ENCODE peak calls at places on chromosomes 6 and 20, in eight cellular contexts. J, B, P, H, C, M, T and W are unnamed samples.
A peak's percentile ranks its signal among the peaks of the same experiment; 100 is the strongest.

GRCh38 chr6:148999921-149000589 is 253.2 kb downstream of the UST start:
- DNase-seq in J (peak; percentile 74), B (peak; percentile 60), P (peak; percentile 89), H (peak; percentile 62), C (no peak), M (peak; percentile 29), T (peak; percentile 88), W (peak; percentile 57)

GRCh38 chr20:54320148-54320607 is 112.3 kb downstream of the PFDN4 start:
- DNase-seq in J (no peak), B (no peak), P (no peak), H (no peak), C (no peak), M (peak; percentile 17), T (no peak), W (no peak)

GRCh38 chr20:14491436-14491835 is 154.0 kb upstream of the FLRT3 start:
- DNase-seq in J (no peak), B (no peak), P (no peak), H (no peak), C (no peak), M (no peak), T (no peak), W (no peak)

GRCh38 chr6:132067286-132067685 is 116.1 kb upstream of the CCN2 start:
- DNase-seq in J (no peak), B (no peak), P (no peak), H (no peak), C (no peak), M (no peak), T (no peak), W (no peak)

GRCh38 chr6:41306187-41306854 is 19.8 kb upstream of the TREM1 start:
- DNase-seq in J (no peak), B (peak; percentile 57), P (no peak), H (peak; percentile 52), C (peak; percentile 65), M (peak; percentile 52), T (peak; percentile 62), W (no peak)

GRCh38 chr20:44403194-44404112 is 48.0 kb downstream of the HNF4A start:
- DNase-seq in J (no peak), B (no peak), P (peak; percentile 69), H (no peak), C (no peak), M (no peak), T (no peak), W (no peak)

GRCh38 chr6:135372758-135373157 is 124.8 kb downstream of the AHI1 start:
- DNase-seq in J (no peak), B (no peak), P (no peak), H (no peak), C (no peak), M (no peak), T (no peak), W (no peak)

GRCh38 chr6:6605873-6606272 is 17.4 kb downstream of the LY86 start:
- DNase-seq in J (no peak), B (no peak), P (no peak), H (no peak), C (no peak), M (no peak), T (no peak), W (no peak)

GRCh38 chr6:157428418-157429202 is 47.6 kb downstream of the ZDHHC14 start:
- DNase-seq in J (no peak), B (no peak), P (no peak), H (peak; percentile 91), C (no peak), M (peak; percentile 16), T (no peak), W (no peak)

GRCh38 chr20:58697201-58697866 is 4.7 kb downstream of the NPEPL1 start:
- DNase-seq in J (no peak), B (no peak), P (peak; percentile 56), H (no peak), C (peak; percentile 84), M (no peak), T (no peak), W (no peak)

GRCh38 chr6:43268348-43268685 is 25.0 kb downstream of the TTBK1 start:
- DNase-seq in J (peak; percentile 42), B (peak; percentile 46), P (no peak), H (no peak), C (no peak), M (no peak), T (no peak), W (no peak)

DNA sequence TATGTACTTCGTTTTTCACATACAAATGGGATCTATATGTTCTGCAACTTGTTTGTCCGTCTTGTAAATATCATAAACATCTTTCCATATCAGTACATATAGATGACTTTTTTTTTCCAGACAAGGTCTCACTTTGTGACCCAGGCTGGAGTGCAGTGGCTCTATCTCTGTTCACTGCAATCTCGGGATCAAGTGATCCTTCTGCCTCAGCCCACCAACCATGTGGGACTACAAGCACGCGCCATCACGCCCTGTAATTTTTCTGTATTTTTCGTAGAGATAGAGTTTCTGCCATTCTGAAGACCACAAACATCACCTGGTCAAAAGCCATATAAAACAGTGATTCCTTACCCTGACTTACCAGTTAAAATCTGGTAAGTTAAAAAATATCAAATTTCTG is 37.7 kb upstream of the SYNCRIP start:
- DNase-seq in J (no peak), B (no peak), P (no peak), H (no peak), C (no peak), M (no peak), T (no peak), W (no peak)
- H3K27ac ChIP-seq in J (no peak overlapping the region), B (no peak overlapping the region), P (no peak overlapping the region), H (no peak overlapping the region), C (no peak overlapping the region), M (peak overlapping the region; percentile 77), T (peak overlapping the region; percentile 0), W (no peak overlapping the region)

GRCh38 chr6:75285156-75285639 is 606 bp upstream of the TMEM30A start:
- DNase-seq in J (no peak), B (no peak), P (no peak), H (peak; percentile 43), C (no peak), M (no peak), T (no peak), W (no peak)
- H3K27ac ChIP-seq in J (peak overlapping the region; percentile 90), B (peak overlapping the region; percentile 90), P (peak overlapping the region; percentile 78), H (peak overlapping the region; percentile 62), C (peak overlapping the region; percentile 91), M (peak overlapping the region; percentile 80), T (peak overlapping the region; percentile 92), W (peak overlapping the region; percentile 89)

GRCh38 chr6:32936247-32937152 is 4.3 kb downstream of the HLA-DMB start:
- DNase-seq in J (no peak), B (no peak), P (no peak), H (no peak), C (no peak), M (no peak), T (no peak), W (no peak)

GRCh38 chr6:32937230-32937633 is 3.6 kb downstream of the HLA-DMB start:
- DNase-seq in J (peak; percentile 59), B (no peak), P (no peak), H (no peak), C (no peak), M (no peak), T (no peak), W (peak; percentile 61)

GRCh38 chr6:32938494-32938893 is 2.3 kb downstream of the HLA-DMB start:
- DNase-seq in J (no peak), B (no peak), P (no peak), H (no peak), C (no peak), M (no peak), T (no peak), W (no peak)

GRCh38 chr6:32933661-32934085 is 7.2 kb downstream of the HLA-DMB start:
- DNase-seq in J (peak; percentile 87), B (peak; percentile 75), P (peak; percentile 91), H (peak; percentile 40), C (peak; percentile 78), M (peak; percentile 61), T (peak; percentile 82), W (peak; percentile 80)

DNA sequence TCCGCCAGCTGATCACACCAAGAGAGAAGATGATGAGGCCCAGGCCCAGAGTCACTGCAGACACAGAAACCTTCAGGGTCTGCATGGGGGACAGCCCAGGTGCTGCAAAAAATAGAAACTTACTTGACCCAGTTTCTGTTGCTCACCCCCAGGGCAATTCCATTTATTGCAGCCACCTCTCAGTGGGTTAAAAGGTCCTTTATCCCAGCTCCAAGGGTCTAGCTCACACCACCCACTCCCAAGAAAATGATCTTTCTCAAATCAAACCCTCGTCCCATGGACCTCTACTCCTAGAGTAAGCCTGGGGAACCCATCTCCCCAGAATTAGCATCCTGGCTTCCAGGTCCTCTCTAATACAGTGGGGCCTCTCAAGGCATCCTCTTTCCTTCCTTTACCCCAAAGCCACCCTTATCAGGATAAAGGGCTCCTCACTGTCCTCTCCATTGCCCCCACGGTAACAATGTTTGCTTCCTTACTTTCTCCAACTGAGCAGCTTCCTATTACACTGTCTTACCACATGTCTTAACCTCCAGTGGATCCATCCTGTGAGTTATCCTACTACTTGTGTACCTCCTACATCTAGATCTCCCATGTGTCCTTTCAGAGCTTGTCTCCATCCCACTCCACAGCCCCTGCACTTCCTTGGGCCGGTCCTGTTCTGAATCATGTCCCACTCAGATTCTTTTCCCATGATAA is 5.1 kb downstream of the HLA-DMB start:
- DNase-seq in J (no peak), B (no peak), P (no peak), H (no peak), C (no peak), M (no peak), T (no peak), W (no peak)
- H3K27ac ChIP-seq in J (no peak overlapping the region), B (no peak overlapping the region), P (no peak overlapping the region), H (no peak overlapping the region), C (no peak overlapping the region), M (no peak overlapping the region), T (no peak overlapping the region), W (peak overlapping the region; percentile 21)

GRCh38 chr20:37237656-37238055 is 24.0 kb downstream of the GHRH start:
- DNase-seq in J (no peak), B (no peak), P (no peak), H (no peak), C (no peak), M (no peak), T (no peak), W (no peak)

GRCh38 chr20:37234254-37234581 is 27.4 kb downstream of the GHRH start:
- DNase-seq in J (no peak), B (no peak), P (no peak), H (no peak), C (peak; percentile 51), M (no peak), T (no peak), W (no peak)

GRCh38 chr20:37233471-37234253 is 28.0 kb downstream of the GHRH start:
- DNase-seq in J (no peak), B (no peak), P (no peak), H (no peak), C (no peak), M (no peak), T (no peak), W (no peak)

GRCh38 chr20:37236462-37236861 is 25.2 kb downstream of the GHRH start:
- DNase-seq in J (no peak), B (peak; percentile 3), P (no peak), H (no peak), C (no peak), M (no peak), T (no peak), W (no peak)

GRCh38 chr20:37235065-37235464 is 26.5 kb downstream of the GHRH start:
- DNase-seq in J (no peak), B (no peak), P (no peak), H (no peak), C (no peak), M (no peak), T (no peak), W (no peak)
- H3K27ac ChIP-seq in J (no peak overlapping the region), B (no peak overlapping the region), P (no peak overlapping the region), H (no peak overlapping the region), C (no peak overlapping the region), M (no peak overlapping the region), T (no peak overlapping the region), W (no peak overlapping the region)

GRCh38 chr20:38113401-38114325 is 51.4 kb downstream of the TGM2 start:
- DNase-seq in J (no peak), B (no peak), P (no peak), H (no peak), C (peak; percentile 27), M (peak; percentile 67), T (peak; percentile 26), W (no peak)
- H3K27ac ChIP-seq in J (peak overlapping the region; percentile 84), B (no peak overlapping the region), P (no peak overlapping the region), H (no peak overlapping the region), C (no peak overlapping the region), M (peak overlapping the region; percentile 80), T (no peak overlapping the region), W (no peak overlapping the region)